ENCODE peak calls at places on chromosome 14, in nine cellular contexts. I, S, Q, C, K, Y, O, P and H are unnamed samples.

GRCh38 chr14:100522616-100523021 is 64.6 kb downstream of the BEGAIN start:
- DNase-seq in C (no peak), Q (no peak), S (no peak), Y (peak; percentile 12), I (peak; percentile 3), O (peak; percentile 4), P (no peak), K (no peak), H (peak; percentile 70)

GRCh38 chr14:49294736-49295135 is 291.4 kb downstream of the RPS29 start:
- DNase-seq in I (no peak), Y (no peak), Q (no peak), P (no peak), S (no peak), O (no peak), C (no peak), K (no peak), H (no peak)

GRCh38 chr14:77391441-77391840 is 14.3 kb downstream of the SAMD15 start:
- DNase-seq in O (no peak), Q (no peak), K (no peak), S (no peak), C (no peak), P (no peak), I (no peak), Y (no peak), H (no peak)

GRCh38 chr14:31954991-31955390 is 122.1 kb upstream of the ARHGAP5 start:
- DNase-seq in O (no peak), Y (no peak), K (no peak), I (no peak), C (no peak), Q (no peak), P (no peak), S (no peak), H (no peak)

GRCh38 chr14:48703728-48704467 is 882.3 kb downstream of the RPS29 start:
- DNase-seq in Y (no peak), O (no peak), Q (no peak), I (peak; percentile 6), K (no peak), S (no peak), C (no peak), P (no peak), H (peak; percentile 34)

GRCh38 chr14:102993523-102993922 is 63.8 kb downstream of the CDC42BPB start:
- DNase-seq in Y (no peak), O (no peak), S (no peak), I (no peak), P (no peak), K (no peak), C (no peak), Q (no peak), H (no peak)

GRCh38 chr14:37091651-37092050 is 80.8 kb downstream of the SLC25A21 start:
- DNase-seq in P (no peak), I (no peak), K (no peak), Y (no peak), Q (no peak), O (no peak), C (no peak), S (no peak), H (no peak)

GRCh38 chr14:90382491-90383125 is 14.2 kb upstream of the CALM1 start:
- DNase-seq in I (peak; percentile 73), P (peak; percentile 76), K (peak; percentile 28), Q (peak; percentile 80), Y (peak; percentile 82), S (peak; percentile 74), O (peak; percentile 77), C (peak; percentile 91), H (peak; percentile 72)

GRCh38 chr14:53696217-53696965 is 260.2 kb downstream of the BMP4 start:
- DNase-seq in S (no peak), Q (no peak), K (no peak), Y (no peak), C (no peak), O (no peak), I (no peak), P (no peak), H (no peak)

GRCh38 chr14:20606190-20606901 is 15.2 kb upstream of the RNASE12 start:
- DNase-seq in S (no peak), K (no peak), Y (no peak), C (no peak), Q (no peak), O (peak; percentile 41), I (peak; percentile 27), P (no peak), H (peak; percentile 18)

GRCh38 chr14:31932675-31933074 is 144.4 kb upstream of the ARHGAP5 start:
- DNase-seq in C (no peak), Y (no peak), P (no peak), O (no peak), Q (no peak), S (no peak), K (no peak), I (no peak), H (no peak)

GRCh38 chr14:49966304-49966809 is 73.5 kb downstream of the ARF6 start:
- DNase-seq in C (no peak), I (no peak), O (no peak), Y (no peak), S (no peak), P (no peak), K (no peak), Q (no peak), H (no peak)

GRCh38 chr14:25014440-25014839 is 35.5 kb downstream of the STXBP6 start:
- DNase-seq in C (no peak), Y (no peak), P (no peak), S (no peak), Q (no peak), K (no peak), O (no peak), I (no peak), H (no peak)

GRCh38 chr14:89915114-89915878 is 39.2 kb downstream of the EFCAB11 start:
- DNase-seq in I (peak; percentile 41), K (no peak), Y (peak; percentile 62), Q (peak; percentile 54), S (peak; percentile 27), P (peak; percentile 60), C (no peak), O (peak; percentile 33), H (no peak)

DNA sequence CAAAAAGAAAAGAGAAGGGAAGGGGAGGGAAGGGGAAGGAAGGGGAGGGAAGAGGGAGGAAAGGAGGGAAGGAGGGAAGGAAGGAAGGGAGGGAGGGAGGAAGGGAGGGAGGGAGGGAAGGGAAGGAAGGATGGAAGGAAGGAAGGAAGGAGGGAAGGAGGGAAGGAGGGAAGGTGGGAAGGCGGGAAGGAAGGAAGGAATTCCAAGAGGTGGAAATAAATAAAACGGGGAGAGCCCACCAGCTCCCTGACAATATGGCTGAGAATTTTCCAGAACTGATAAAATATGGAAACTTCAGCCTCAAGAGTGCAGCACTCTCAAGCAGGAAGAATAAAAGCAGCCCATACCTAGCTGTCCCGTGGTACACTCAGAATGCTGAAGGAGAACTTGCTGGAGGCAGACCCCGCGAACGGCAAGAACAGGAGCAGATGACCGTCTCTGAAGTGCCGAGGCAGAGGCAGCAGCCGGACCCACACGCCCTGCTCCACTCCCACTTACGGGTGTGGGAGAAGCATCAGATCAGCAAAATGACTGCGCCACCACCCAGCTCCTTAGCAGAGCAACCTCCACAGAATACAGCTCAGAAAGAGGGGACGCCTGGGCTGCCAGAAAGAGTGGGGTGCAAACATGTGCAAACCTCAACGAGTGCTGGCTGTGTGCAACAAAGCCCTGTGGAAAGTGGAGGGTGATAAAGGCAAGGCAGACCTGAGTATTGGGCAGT is 34.1 kb upstream of the INF2 start:
- DNase-seq in Q (no peak), S (no peak), Y (no peak), I (no peak), K (no peak), C (no peak), O (no peak), P (no peak), H (peak; percentile 41)
- H3K4me1 ChIP-seq in Q (no peaks in the 10 kb centered on the region), S (no peaks in the 10 kb centered on the region), Y (no peaks in the 10 kb centered on the region), I (peaks cover 11% of the 10 kb centered on the region), K (no peaks in the 10 kb centered on the region), C (peaks cover 9% of the 10 kb centered on the region), O (peaks cover 15% of the 10 kb centered on the region), P (no peaks in the 10 kb centered on the region), H (no peaks in the 10 kb centered on the region)

GRCh38 chr14:70962935-70963334 is 55.7 kb downstream of the PCNX1 start:
- DNase-seq in Y (no peak), Q (no peak), S (no peak), I (no peak), K (no peak), C (no peak), O (no peak), P (no peak), H (no peak)
- H3K27ac ChIP-seq in Y (no peak overlapping the region), Q (no peak overlapping the region), S (no peak overlapping the region), I (no peak overlapping the region), K (no peak overlapping the region), C (no peak overlapping the region), O (no peak overlapping the region), P (no peak overlapping the region), H (no peak overlapping the region)

GRCh38 chr14:22493143-22493542 is 95.9 kb downstream of the DAD1 start:
- DNase-seq in I (no peak), Y (no peak), S (no peak), Q (no peak), K (no peak), P (no peak), C (no peak), O (no peak), H (no peak)

GRCh38 chr14:22492601-22493000 is 96.4 kb downstream of the DAD1 start:
- DNase-seq in K (no peak), Q (no peak), O (no peak), Y (no peak), C (no peak), P (no peak), S (no peak), I (no peak), H (peak; percentile 79)

GRCh38 chr14:22494486-22495135 is 94.4 kb downstream of the DAD1 start:
- DNase-seq in K (no peak), Q (no peak), I (no peak), C (no peak), Y (no peak), O (no peak), P (no peak), S (no peak), H (no peak)

GRCh38 chr14:22491683-22492483 is 97.1 kb downstream of the DAD1 start:
- DNase-seq in Q (no peak), I (no peak), S (no peak), Y (no peak), O (no peak), P (no peak), C (no peak), K (peak; percentile 9), H (no peak)

GRCh38 chr14:22493753-22494152 is 95.3 kb downstream of the DAD1 start:
- DNase-seq in Q (no peak), O (peak; percentile 43), P (no peak), S (no peak), Y (no peak), K (no peak), C (no peak), I (no peak), H (peak; percentile 51)
- H3K4me3 ChIP-seq in Q (no peak overlapping the region), O (no peak overlapping the region), P (no peak overlapping the region), S (no peak overlapping the region), Y (no peak overlapping the region), K (peak overlapping the region; percentile 22), C (no peak overlapping the region), I (no peak overlapping the region), H (no peak overlapping the region)

GRCh38 chr14:61421212-61421923 is 100.0 kb downstream of the PRKCH start:
- DNase-seq in I (no peak), O (no peak), S (no peak), P (no peak), K (no peak), C (no peak), Q (no peak), Y (no peak), H (no peak)
- H3K4me1 ChIP-seq in I (peaks cover 13% of the 10 kb centered on the region), O (peaks cover 42% of the 10 kb centered on the region), S (peaks cover 22% of the 10 kb centered on the region), P (no peaks in the 10 kb centered on the region), K (peaks cover 57% of the 10 kb centered on the region), C (peaks cover 55% of the 10 kb centered on the region), Q (peaks cover 5% of the 10 kb centered on the region), Y (no peaks in the 10 kb centered on the region), H (peaks cover 19% of the 10 kb centered on the region)